ENCODE peak calls at places on chromosomes 6 and 20, in four cellular contexts. One of them, this sample, is unnamed.
A peak's percentile ranks its signal among the peaks of the same experiment; 100 is the strongest.

GRCh38 chr6:80094017-80094416 is 12.5 kb upstream of the BCKDHB start:
- DNase-seq in skeletal muscle cell: no peak
- DNase-seq in cardiac fibroblast: peak; percentile 37
- DNase-seq in T-cell: no peak
- DNase-seq in this sample: no peak

GRCh38 chr6:84019171-84019570 is 14.4 kb upstream of the MRAP2 start:
- DNase-seq in skeletal muscle cell: no peak
- DNase-seq in T-cell: no peak
- DNase-seq in cardiac fibroblast: no peak
- DNase-seq in this sample: no peak

GRCh38 chr6:149065658-149066556 is 251.6 kb upstream of the TAB2 start:
- DNase-seq in skeletal muscle cell: no peak
- DNase-seq in cardiac fibroblast: peak; percentile 35
- DNase-seq in T-cell: peak; percentile 68
- DNase-seq in this sample: no peak

GRCh38 chr6:10528170-10528981 is 7.2 kb downstream of the GCNT2 start:
- DNase-seq in skeletal muscle cell: no peak
- DNase-seq in T-cell: no peak
- DNase-seq in cardiac fibroblast: no peak
- DNase-seq in this sample: peak; percentile 75

GRCh38 chr20:40073535-40074111 is 615.4 kb downstream of the MAFB start:
- DNase-seq in skeletal muscle cell: peak; percentile 0
- DNase-seq in T-cell: no peak
- DNase-seq in cardiac fibroblast: no peak
- DNase-seq in this sample: no peak

GRCh38 chr6:159169193-159169555 is at the start of gene FNDC1:
- DNase-seq in cardiac fibroblast: peak; percentile 21
- DNase-seq in skeletal muscle cell: no peak
- DNase-seq in T-cell: no peak
- DNase-seq in this sample: no peak

GRCh38 chr6:33040157-33040556 is 30.8 kb upstream of the HLA-DOA start:
- DNase-seq in cardiac fibroblast: no peak
- DNase-seq in T-cell: no peak
- DNase-seq in skeletal muscle cell: no peak
- DNase-seq in this sample: no peak

GRCh38 chr6:143498428-143498827 is 13.1 kb downstream of the FUCA2 start:
- DNase-seq in T-cell: peak; percentile 30
- DNase-seq in skeletal muscle cell: no peak
- DNase-seq in cardiac fibroblast: no peak
- DNase-seq in this sample: no peak

GRCh38 chr6:53026526-53026925 is 31.4 kb upstream of the GSTA4 start:
- DNase-seq in cardiac fibroblast: no peak
- DNase-seq in skeletal muscle cell: no peak
- DNase-seq in T-cell: no peak
- DNase-seq in this sample: no peak

GRCh38 chr6:42899871-42900270 is 16.0 kb upstream of the PTCRA start:
- DNase-seq in skeletal muscle cell: no peak
- DNase-seq in cardiac fibroblast: no peak
- DNase-seq in T-cell: no peak
- DNase-seq in this sample: no peak

GRCh38 chr6:2942916-2943563 is 28.3 kb downstream of the SERPINB6 start:
- DNase-seq in cardiac fibroblast: no peak
- DNase-seq in T-cell: no peak
- DNase-seq in skeletal muscle cell: no peak
- DNase-seq in this sample: no peak

GRCh38 chr6:145368075-145368474 is 367.2 kb downstream of the EPM2A start:
- DNase-seq in cardiac fibroblast: peak; percentile 3
- DNase-seq in skeletal muscle cell: no peak
- DNase-seq in T-cell: no peak
- DNase-seq in this sample: no peak

GRCh38 chr6:154815938-154816820 is 83.0 kb downstream of the SCAF8 start:
- DNase-seq in skeletal muscle cell: peak; percentile 25
- DNase-seq in T-cell: no peak
- DNase-seq in cardiac fibroblast: no peak
- DNase-seq in this sample: no peak

GRCh38 chr6:100257661-100258395 is 206.9 kb downstream of the SIM1 start:
- DNase-seq in cardiac fibroblast: peak; percentile 79
- DNase-seq in T-cell: no peak
- DNase-seq in skeletal muscle cell: peak; percentile 49
- DNase-seq in this sample: no peak

GRCh38 chr20:57659789-57660509 is 39.7 kb upstream of the ZBP1 start:
- DNase-seq in T-cell: no peak
- DNase-seq in skeletal muscle cell: no peak
- DNase-seq in cardiac fibroblast: no peak
- DNase-seq in this sample: no peak

GRCh38 chr6:138891255-138891986 is 95.5 kb downstream of the ECT2L start:
- DNase-seq in skeletal muscle cell: no peak
- DNase-seq in cardiac fibroblast: no peak
- DNase-seq in T-cell: no peak
- DNase-seq in this sample: no peak

GRCh38 chr6:168703970-168704369 is 263.0 kb downstream of the SMOC2 start:
- DNase-seq in T-cell: no peak
- DNase-seq in cardiac fibroblast: no peak
- DNase-seq in skeletal muscle cell: no peak
- DNase-seq in this sample: no peak

GRCh38 chr6:25138697-25139051 is 140.5 kb upstream of the CARMIL1 start:
- DNase-seq in T-cell: no peak
- DNase-seq in skeletal muscle cell: no peak
- DNase-seq in cardiac fibroblast: peak; percentile 46
- DNase-seq in this sample: no peak

GRCh38 chr6:135046912-135047311 is 7.7 kb downstream of the HBS1L start:
- DNase-seq in T-cell: no peak
- DNase-seq in cardiac fibroblast: no peak
- DNase-seq in skeletal muscle cell: no peak
- DNase-seq in this sample: no peak

GRCh38 chr6:119172813-119173212 is 94.3 kb upstream of the FAM184A start:
- DNase-seq in T-cell: no peak
- DNase-seq in skeletal muscle cell: no peak
- DNase-seq in cardiac fibroblast: peak; percentile 62
- DNase-seq in this sample: no peak

GRCh38 chr6:148521586-148521985 is 178.9 kb downstream of the SASH1 start:
- DNase-seq in cardiac fibroblast: peak; percentile 57
- DNase-seq in skeletal muscle cell: no peak
- DNase-seq in T-cell: no peak
- DNase-seq in this sample: no peak

GRCh38 chr6:95364016-95364604 is 213.2 kb upstream of the MANEA start:
- DNase-seq in cardiac fibroblast: peak; percentile 15
- DNase-seq in skeletal muscle cell: no peak
- DNase-seq in T-cell: no peak
- DNase-seq in this sample: no peak

GRCh38 chr6:38225766-38226165 is 406.2 kb downstream of the ZFAND3 start:
- DNase-seq in skeletal muscle cell: no peak
- DNase-seq in T-cell: no peak
- DNase-seq in cardiac fibroblast: no peak
- DNase-seq in this sample: no peak

GRCh38 chr6:156735751-156736150 is 41.4 kb upstream of the ARID1B start:
- DNase-seq in T-cell: no peak
- DNase-seq in cardiac fibroblast: no peak
- DNase-seq in skeletal muscle cell: no peak
- DNase-seq in this sample: no peak

GRCh38 chr20:34506480-34506879 is 9.7 kb upstream of the DYNLRB1 start:
- DNase-seq in skeletal muscle cell: no peak
- DNase-seq in cardiac fibroblast: no peak
- DNase-seq in T-cell: no peak
- DNase-seq in this sample: no peak

GRCh38 chr20:39271205-39271604 is 309.1 kb downstream of the DHX35 start:
- DNase-seq in T-cell: no peak
- DNase-seq in skeletal muscle cell: no peak
- DNase-seq in cardiac fibroblast: no peak
- DNase-seq in this sample: no peak

GRCh38 chr20:61731363-61732181 is 334.1 kb downstream of the TAF4 start:
- DNase-seq in skeletal muscle cell: no peak
- DNase-seq in T-cell: no peak
- DNase-seq in cardiac fibroblast: no peak
- DNase-seq in this sample: no peak

GRCh38 chr6:16523550-16524379 is 237.5 kb downstream of the ATXN1 start:
- DNase-seq in skeletal muscle cell: peak; percentile 63
- DNase-seq in T-cell: no peak
- DNase-seq in cardiac fibroblast: peak; percentile 97
- DNase-seq in this sample: no peak

GRCh38 chr6:118581489-118581959 is 33.4 kb downstream of the PLN start:
- DNase-seq in cardiac fibroblast: peak; percentile 76
- DNase-seq in skeletal muscle cell: peak; percentile 39
- DNase-seq in T-cell: no peak
- DNase-seq in this sample: no peak

GRCh38 chr6:56838016-56838555 is 116.8 kb upstream of the BEND6 start:
- DNase-seq in cardiac fibroblast: no peak
- DNase-seq in skeletal muscle cell: no peak
- DNase-seq in T-cell: no peak
- DNase-seq in this sample: no peak

GRCh38 chr6:20870493-20870892 is 336.2 kb downstream of the CDKAL1 start:
- DNase-seq in skeletal muscle cell: no peak
- DNase-seq in T-cell: no peak
- DNase-seq in cardiac fibroblast: no peak
- DNase-seq in this sample: no peak

GRCh38 chr20:39789411-39789810 is 827.3 kb downstream of the DHX35 start:
- DNase-seq in skeletal muscle cell: no peak
- DNase-seq in cardiac fibroblast: no peak
- DNase-seq in T-cell: no peak
- DNase-seq in this sample: no peak

GRCh38 chr6:79946773-79947190 is 571 bp downstream of the ELOVL4 start:
- DNase-seq in T-cell: peak; percentile 13
- DNase-seq in cardiac fibroblast: peak; percentile 24
- DNase-seq in skeletal muscle cell: no peak
- DNase-seq in this sample: no peak

GRCh38 chr6:143286280-143286795 is 164.2 kb downstream of the ADAT2 start:
- DNase-seq in skeletal muscle cell: peak; percentile 29
- DNase-seq in T-cell: no peak
- DNase-seq in cardiac fibroblast: peak; percentile 65
- DNase-seq in this sample: no peak

GRCh38 chr6:34589633-34590139 is 33.6 kb upstream of the SPDEF start:
- DNase-seq in skeletal muscle cell: no peak
- DNase-seq in T-cell: no peak
- DNase-seq in cardiac fibroblast: no peak
- DNase-seq in this sample: no peak

GRCh38 chr6:139713911-139714527 is 339.6 kb upstream of the CITED2 start:
- DNase-seq in cardiac fibroblast: no peak
- DNase-seq in T-cell: no peak
- DNase-seq in skeletal muscle cell: no peak
- DNase-seq in this sample: no peak